ENCODE peak calls at places on chromosomes 11 and 22, in seven cellular contexts. One of them, this sample, is unnamed.
A peak's percentile ranks its signal among the peaks of the same experiment; 100 is the strongest.

GRCh38 chr11:34065505-34066203 is 14.1 kb downstream of the CAPRIN1 start:
- DNase-seq in fibroblast of lung: peak; percentile 41
- DNase-seq in AG10803: no peak
- DNase-seq in tibial artery: no peak
- DNase-seq in transverse colon: no peak
- DNase-seq in fibroblast of villous mesenchyme: peak; percentile 28
- DNase-seq in dorsolateral prefrontal cortex: no peak
- DNase-seq in this sample: no peak

GRCh38 chr22:41289681-41290080 is 3.7 kb upstream of the RANGAP1 start:
- DNase-seq in transverse colon: no peak
- DNase-seq in fibroblast of lung: no peak
- DNase-seq in tibial artery: no peak
- DNase-seq in dorsolateral prefrontal cortex: no peak
- DNase-seq in fibroblast of villous mesenchyme: no peak
- DNase-seq in AG10803: peak; percentile 61
- DNase-seq in this sample: no peak

GRCh38 chr22:42228480-42228879 is 42.0 kb downstream of the TCF20 start:
- DNase-seq in fibroblast of villous mesenchyme: no peak
- DNase-seq in transverse colon: no peak
- DNase-seq in dorsolateral prefrontal cortex: no peak
- DNase-seq in tibial artery: no peak
- DNase-seq in fibroblast of lung: no peak
- DNase-seq in AG10803: no peak
- DNase-seq in this sample: no peak

GRCh38 chr11:72812968-72813739 is 1.1 kb upstream of the ATG16L2 start:
- DNase-seq in transverse colon: peak; percentile 71
- DNase-seq in dorsolateral prefrontal cortex: no peak
- DNase-seq in fibroblast of villous mesenchyme: peak; percentile 63
- DNase-seq in fibroblast of lung: peak; percentile 52
- DNase-seq in AG10803: peak; percentile 63
- DNase-seq in tibial artery: peak; percentile 95
- DNase-seq in this sample: no peak

GRCh38 chr11:3617990-3618389 is 23.8 kb downstream of the ART5 start:
- DNase-seq in tibial artery: peak; percentile 46
- DNase-seq in AG10803: no peak
- DNase-seq in dorsolateral prefrontal cortex: no peak
- DNase-seq in fibroblast of lung: no peak
- DNase-seq in transverse colon: no peak
- DNase-seq in fibroblast of villous mesenchyme: no peak
- DNase-seq in this sample: no peak

GRCh38 chr11:44456544-44457270 is 108.8 kb upstream of the CD82 start:
- DNase-seq in fibroblast of lung: no peak
- DNase-seq in tibial artery: no peak
- DNase-seq in transverse colon: no peak
- DNase-seq in fibroblast of villous mesenchyme: no peak
- DNase-seq in AG10803: no peak
- DNase-seq in dorsolateral prefrontal cortex: no peak
- DNase-seq in this sample: no peak

GRCh38 chr22:24485608-24486007 is 9.5 kb upstream of the UPB1 start:
- DNase-seq in AG10803: no peak
- DNase-seq in fibroblast of villous mesenchyme: no peak
- DNase-seq in transverse colon: no peak
- DNase-seq in tibial artery: no peak
- DNase-seq in dorsolateral prefrontal cortex: no peak
- DNase-seq in fibroblast of lung: no peak
- DNase-seq in this sample: no peak

GRCh38 chr11:134372536-134372935 is 39.5 kb downstream of the B3GAT1 start:
- DNase-seq in dorsolateral prefrontal cortex: peak; percentile 42
- DNase-seq in fibroblast of villous mesenchyme: no peak
- DNase-seq in transverse colon: no peak
- DNase-seq in tibial artery: peak; percentile 41
- DNase-seq in AG10803: no peak
- DNase-seq in fibroblast of lung: no peak
- DNase-seq in this sample: no peak

GRCh38 chr11:63869171-63869591 is 30.3 kb downstream of the MARK2 start:
- DNase-seq in AG10803: no peak
- DNase-seq in tibial artery: no peak
- DNase-seq in dorsolateral prefrontal cortex: no peak
- DNase-seq in fibroblast of villous mesenchyme: no peak
- DNase-seq in fibroblast of lung: no peak
- DNase-seq in transverse colon: peak; percentile 76
- DNase-seq in this sample: no peak

GRCh38 chr11:70423523-70424505 is 25.5 kb downstream of the CTTN start:
- DNase-seq in fibroblast of villous mesenchyme: peak; percentile 80
- DNase-seq in transverse colon: no peak
- DNase-seq in AG10803: peak; percentile 79
- DNase-seq in tibial artery: no peak
- DNase-seq in fibroblast of lung: peak; percentile 86
- DNase-seq in dorsolateral prefrontal cortex: no peak
- DNase-seq in this sample: peak; percentile 87

GRCh38 chr11:105466582-105467228 is 143.2 kb upstream of the GRIA4 start:
- DNase-seq in tibial artery: no peak
- DNase-seq in fibroblast of villous mesenchyme: peak; percentile 78
- DNase-seq in fibroblast of lung: peak; percentile 78
- DNase-seq in dorsolateral prefrontal cortex: no peak
- DNase-seq in AG10803: peak; percentile 6
- DNase-seq in transverse colon: no peak
- DNase-seq in this sample: peak; percentile 48

GRCh38 chr22:39994566-39995345 is at the start of gene FAM83F:
- DNase-seq in dorsolateral prefrontal cortex: no peak
- DNase-seq in tibial artery: no peak
- DNase-seq in transverse colon: peak; percentile 74
- DNase-seq in fibroblast of lung: no peak
- DNase-seq in AG10803: no peak
- DNase-seq in fibroblast of villous mesenchyme: no peak
- DNase-seq in this sample: no peak

GRCh38 chr22:40525250-40525884 is 111.2 kb downstream of the MRTFA start:
- DNase-seq in tibial artery: no peak
- DNase-seq in fibroblast of villous mesenchyme: peak; percentile 67
- DNase-seq in fibroblast of lung: peak; percentile 69
- DNase-seq in dorsolateral prefrontal cortex: no peak
- DNase-seq in transverse colon: peak; percentile 51
- DNase-seq in AG10803: peak; percentile 40
- DNase-seq in this sample: no peak

GRCh38 chr11:118605116-118605867 is 2.1 kb upstream of the PHLDB1 start:
- DNase-seq in fibroblast of lung: peak; percentile 98
- DNase-seq in transverse colon: peak; percentile 62
- DNase-seq in dorsolateral prefrontal cortex: no peak
- DNase-seq in AG10803: peak; percentile 94
- DNase-seq in tibial artery: peak; percentile 92
- DNase-seq in fibroblast of villous mesenchyme: peak; percentile 99
- DNase-seq in this sample: no peak

GRCh38 chr22:50625568-50626313 is 2.2 kb downstream of the ARSA start:
- DNase-seq in fibroblast of lung: no peak
- DNase-seq in transverse colon: no peak
- DNase-seq in fibroblast of villous mesenchyme: no peak
- DNase-seq in dorsolateral prefrontal cortex: no peak
- DNase-seq in AG10803: no peak
- DNase-seq in tibial artery: no peak
- DNase-seq in this sample: no peak

GRCh38 chr11:92071660-92072059 is 153.0 kb upstream of the FAT3 start:
- DNase-seq in fibroblast of lung: no peak
- DNase-seq in fibroblast of villous mesenchyme: no peak
- DNase-seq in transverse colon: no peak
- DNase-seq in dorsolateral prefrontal cortex: no peak
- DNase-seq in tibial artery: no peak
- DNase-seq in AG10803: no peak
- DNase-seq in this sample: no peak

DNA sequence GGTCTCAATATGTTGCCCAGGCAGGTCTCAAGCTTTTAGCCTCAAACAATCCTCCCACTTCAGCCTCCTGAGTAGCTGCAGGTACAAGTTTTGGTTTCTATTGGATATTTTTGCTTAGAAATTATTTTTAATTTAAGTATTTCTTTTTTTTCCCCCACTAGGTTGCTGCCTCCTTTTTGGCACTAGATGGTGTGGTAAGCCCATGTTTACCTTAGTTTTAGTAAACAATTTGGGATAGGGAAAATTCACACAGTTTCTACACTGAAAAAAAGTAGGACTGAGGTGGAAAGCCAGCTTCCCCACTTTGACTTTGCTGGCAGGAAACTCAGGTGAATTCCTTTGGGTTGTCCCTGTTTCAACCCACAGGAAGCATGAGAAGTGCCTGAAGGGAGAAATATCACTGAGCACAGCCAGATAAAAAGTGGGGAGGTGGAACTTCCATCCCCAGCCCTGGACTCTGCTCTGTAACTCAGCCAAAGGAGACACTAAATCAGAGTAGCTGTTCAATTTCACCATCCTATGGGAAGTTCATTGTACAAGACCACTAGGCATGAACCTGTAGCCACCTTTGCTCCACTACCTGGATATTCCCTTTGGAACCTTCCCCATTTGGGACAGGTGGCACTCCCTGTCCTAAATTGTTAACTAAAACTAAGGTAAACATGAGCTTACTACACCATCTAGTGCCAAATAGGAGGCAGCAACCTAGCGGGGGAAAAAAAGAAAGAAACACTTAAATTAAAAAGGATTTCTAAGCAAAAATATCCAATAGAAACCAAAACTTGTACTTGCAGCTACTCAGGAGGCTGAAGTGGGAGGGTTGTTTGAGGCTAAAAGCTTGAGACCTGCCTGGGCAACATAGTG is 154.4 kb upstream of the FAT3 start:
- DNase-seq in transverse colon: no peak
- DNase-seq in tibial artery: no peak
- DNase-seq in fibroblast of villous mesenchyme: peak; percentile 6
- DNase-seq in dorsolateral prefrontal cortex: no peak
- DNase-seq in fibroblast of lung: peak; percentile 31
- DNase-seq in AG10803: peak; percentile 5
- DNase-seq in this sample: no peak
- TF ChIP-seq CTCF in transverse colon: no peak
- TF ChIP-seq CTCF in tibial artery: no peak
- TF ChIP-seq CTCF in fibroblast of villous mesenchyme: peak; percentile 11
- TF ChIP-seq CTCF in dorsolateral prefrontal cortex: no peak
- TF ChIP-seq CTCF in fibroblast of lung: peak; percentile 20
- TF ChIP-seq CTCF in AG10803: peak; percentile 43
- TF ChIP-seq CTCF in this sample: no peak

GRCh38 chr11:12556155-12556554 is 118.1 kb upstream of the TEAD1 start:
- DNase-seq in fibroblast of villous mesenchyme: peak; percentile 76
- DNase-seq in transverse colon: no peak
- DNase-seq in fibroblast of lung: peak; percentile 77
- DNase-seq in AG10803: peak; percentile 77
- DNase-seq in dorsolateral prefrontal cortex: no peak
- DNase-seq in tibial artery: peak; percentile 77
- DNase-seq in this sample: no peak

GRCh38 chr11:12560362-12560761 is 113.9 kb upstream of the TEAD1 start:
- DNase-seq in AG10803: no peak
- DNase-seq in transverse colon: no peak
- DNase-seq in fibroblast of lung: no peak
- DNase-seq in tibial artery: no peak
- DNase-seq in fibroblast of villous mesenchyme: no peak
- DNase-seq in dorsolateral prefrontal cortex: no peak
- DNase-seq in this sample: no peak

GRCh38 chr11:12559011-12559410 is 115.2 kb upstream of the TEAD1 start:
- DNase-seq in fibroblast of lung: no peak
- DNase-seq in dorsolateral prefrontal cortex: no peak
- DNase-seq in fibroblast of villous mesenchyme: no peak
- DNase-seq in transverse colon: no peak
- DNase-seq in tibial artery: no peak
- DNase-seq in AG10803: no peak
- DNase-seq in this sample: no peak

GRCh38 chr11:12554122-12554521 is 120.1 kb upstream of the TEAD1 start:
- DNase-seq in AG10803: no peak
- DNase-seq in fibroblast of lung: no peak
- DNase-seq in fibroblast of villous mesenchyme: no peak
- DNase-seq in tibial artery: no peak
- DNase-seq in dorsolateral prefrontal cortex: no peak
- DNase-seq in transverse colon: no peak
- DNase-seq in this sample: no peak

DNA sequence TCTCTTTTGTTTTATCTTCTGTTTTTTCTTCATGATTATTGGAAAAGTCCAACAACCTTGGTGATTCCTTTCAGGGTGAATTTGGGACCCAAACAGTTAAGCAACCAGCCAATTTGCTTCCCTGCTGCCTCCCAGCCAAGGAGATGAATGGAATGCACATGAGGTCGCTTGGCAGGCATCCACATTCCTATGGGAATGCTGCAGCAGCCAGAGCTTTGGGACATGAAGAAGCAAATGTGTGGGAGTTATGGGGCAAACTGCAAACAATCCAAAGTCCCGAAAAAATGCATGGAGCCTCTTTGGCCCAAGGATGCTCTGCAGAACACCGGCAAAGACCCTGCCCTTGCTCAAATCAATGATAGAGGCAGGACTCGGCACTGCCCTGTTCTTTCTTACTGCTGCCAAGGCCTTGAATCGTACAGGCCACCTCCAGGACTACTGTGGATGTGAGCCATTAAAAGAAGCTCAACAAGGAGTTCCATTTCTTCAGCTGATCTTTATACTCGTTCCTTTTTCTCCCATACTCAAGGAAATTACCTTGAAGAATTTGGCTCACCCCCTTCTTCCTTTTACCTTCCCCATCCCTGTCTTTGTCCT is 117.3 kb upstream of the TEAD1 start:
- DNase-seq in fibroblast of lung: peak; percentile 97
- DNase-seq in dorsolateral prefrontal cortex: no peak
- DNase-seq in AG10803: peak; percentile 99
- DNase-seq in transverse colon: peak; percentile 56
- DNase-seq in tibial artery: peak; percentile 84
- DNase-seq in fibroblast of villous mesenchyme: peak; percentile 95
- DNase-seq in this sample: peak; percentile 71
- H3K4me3 ChIP-seq in fibroblast of lung: no peak overlapping the region
- H3K4me3 ChIP-seq in dorsolateral prefrontal cortex: no peak overlapping the region
- H3K4me3 ChIP-seq in AG10803: no peak overlapping the region
- H3K4me3 ChIP-seq in transverse colon: no peak overlapping the region
- H3K4me3 ChIP-seq in tibial artery: no peak overlapping the region
- H3K4me3 ChIP-seq in fibroblast of villous mesenchyme: no peak overlapping the region
- H3K4me3 ChIP-seq in this sample: no peak overlapping the region

DNA sequence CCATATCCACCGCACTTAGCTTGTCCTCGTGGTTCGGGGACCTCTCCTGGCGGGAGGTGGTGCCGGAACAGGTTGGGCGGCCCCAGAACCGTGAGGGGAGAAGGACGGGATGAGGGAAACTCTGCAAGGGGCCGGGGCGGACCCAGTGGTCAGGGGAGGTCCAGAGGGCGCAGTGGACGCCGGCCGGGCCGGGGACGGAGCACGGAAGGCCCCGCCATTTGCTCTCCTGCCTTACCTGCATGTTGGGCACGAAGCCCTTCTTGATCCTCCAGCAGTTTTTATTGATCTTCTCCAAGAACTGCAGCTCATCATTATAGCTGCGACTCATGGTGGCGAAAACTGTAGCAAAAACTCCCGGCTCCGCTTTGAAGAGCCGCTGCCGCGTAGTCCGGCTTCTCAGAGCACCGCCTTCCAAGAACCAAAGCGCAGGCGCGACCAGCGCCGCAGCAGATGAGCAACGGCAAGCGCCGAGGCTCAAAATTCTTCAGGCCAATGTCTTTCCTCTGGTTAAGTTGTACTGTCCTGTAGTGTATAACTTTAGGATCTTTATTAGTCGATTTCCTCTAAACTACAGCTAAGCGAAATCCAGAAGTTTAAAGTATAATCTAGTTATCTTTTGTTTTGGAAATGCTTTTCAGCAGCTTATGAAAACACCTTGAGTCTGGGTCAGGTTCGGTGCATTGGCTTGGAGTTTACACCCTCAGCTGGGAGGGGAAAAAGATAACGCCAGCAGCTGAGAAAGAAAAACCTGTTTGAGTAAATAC is at the start of gene RTCB:
- DNase-seq in AG10803: peak; percentile 92
- DNase-seq in fibroblast of villous mesenchyme: peak; percentile 93
- DNase-seq in transverse colon: peak; percentile 94
- DNase-seq in tibial artery: peak; percentile 94
- DNase-seq in dorsolateral prefrontal cortex: peak; percentile 85
- DNase-seq in fibroblast of lung: peak; percentile 95
- DNase-seq in this sample: peak; percentile 73
- TF ChIP-seq CTCF in AG10803: no peak
- TF ChIP-seq CTCF in fibroblast of villous mesenchyme: no peak
- TF ChIP-seq CTCF in transverse colon: peak; percentile 13
- TF ChIP-seq CTCF in tibial artery: no peak
- TF ChIP-seq CTCF in dorsolateral prefrontal cortex: peak; percentile 26
- TF ChIP-seq CTCF in fibroblast of lung: no peak
- TF ChIP-seq CTCF in this sample: no peak

GRCh38 chr11:75558939-75559843 is 2.9 kb upstream of the SERPINH1 start:
- DNase-seq in dorsolateral prefrontal cortex: no peak
- DNase-seq in transverse colon: no peak
- DNase-seq in tibial artery: peak; percentile 83
- DNase-seq in fibroblast of villous mesenchyme: peak; percentile 95
- DNase-seq in AG10803: peak; percentile 87
- DNase-seq in fibroblast of lung: peak; percentile 89
- DNase-seq in this sample: no peak
- H3K4me3 ChIP-seq in dorsolateral prefrontal cortex: no peak overlapping the region
- H3K4me3 ChIP-seq in transverse colon: no peak overlapping the region
- H3K4me3 ChIP-seq in tibial artery: peak overlapping the region; percentile 35
- H3K4me3 ChIP-seq in fibroblast of villous mesenchyme: peak overlapping the region; percentile 38
- H3K4me3 ChIP-seq in AG10803: peak overlapping the region; percentile 54
- H3K4me3 ChIP-seq in fibroblast of lung: peak overlapping the region; percentile 32
- H3K4me3 ChIP-seq in this sample: no peak overlapping the region

This sample was measured in kidney epithelial cell.